ENCODE peak calls at places on chromosomes 2 and 18, in four cellular contexts. One of them, this sample, is unnamed.

GRCh38 chr18:52312321-52312720 is 27.7 kb upstream of the DCC start:
- DNase-seq in K562: no peak
- DNase-seq in WTC11: no peak
- DNase-seq in HepG2: no peak
- DNase-seq in this sample: no peak

GRCh38 chr2:206154197-206154596 is 5.0 kb downstream of the NDUFS1 start:
- DNase-seq in WTC11: no peak
- DNase-seq in HepG2: peak; percentile 58
- DNase-seq in K562: no peak
- DNase-seq in this sample: peak; percentile 35

GRCh38 chr2:10022041-10022421 is 21.3 kb upstream of the KLF11 start:
- DNase-seq in K562: no peak
- DNase-seq in HepG2: no peak
- DNase-seq in WTC11: no peak
- DNase-seq in this sample: no peak

GRCh38 chr18:7116001-7116831 is 1.4 kb downstream of the LAMA1 start:
- DNase-seq in WTC11: peak; percentile 27
- DNase-seq in K562: no peak
- DNase-seq in HepG2: no peak
- DNase-seq in this sample: no peak

GRCh38 chr2:105883911-105884694 is 139.4 kb downstream of the NCK2 start:
- DNase-seq in WTC11: no peak
- DNase-seq in HepG2: no peak
- DNase-seq in K562: no peak
- DNase-seq in this sample: no peak

GRCh38 chr2:8310557-8311455 is 371.1 kb upstream of the ID2 start:
- DNase-seq in HepG2: no peak
- DNase-seq in WTC11: no peak
- DNase-seq in K562: no peak
- DNase-seq in this sample: no peak

GRCh38 chr2:73825408-73825807 is 3.4 kb upstream of the STAMBP start:
- DNase-seq in HepG2: no peak
- DNase-seq in WTC11: no peak
- DNase-seq in K562: no peak
- DNase-seq in this sample: no peak

GRCh38 chr18:77478619-77479018 is 229.0 kb downstream of the GALR1 start:
- DNase-seq in K562: no peak
- DNase-seq in HepG2: peak; percentile 3
- DNase-seq in WTC11: no peak
- DNase-seq in this sample: no peak

GRCh38 chr2:133324150-133324561 is 244.1 kb downstream of the NCKAP5 start:
- DNase-seq in K562: no peak
- DNase-seq in WTC11: no peak
- DNase-seq in HepG2: no peak
- DNase-seq in this sample: no peak

GRCh38 chr2:44433841-44434240 is 72.1 kb downstream of the CAMKMT start:
- DNase-seq in K562: no peak
- DNase-seq in WTC11: no peak
- DNase-seq in HepG2: no peak
- DNase-seq in this sample: no peak
- TF ChIP-seq TCF7 in K562: no peak
- TF ChIP-seq TCF7 in WTC11: no peak
- TF ChIP-seq TCF7 in HepG2: no peak
- TF ChIP-seq TCF7 in this sample: no peak

DNA sequence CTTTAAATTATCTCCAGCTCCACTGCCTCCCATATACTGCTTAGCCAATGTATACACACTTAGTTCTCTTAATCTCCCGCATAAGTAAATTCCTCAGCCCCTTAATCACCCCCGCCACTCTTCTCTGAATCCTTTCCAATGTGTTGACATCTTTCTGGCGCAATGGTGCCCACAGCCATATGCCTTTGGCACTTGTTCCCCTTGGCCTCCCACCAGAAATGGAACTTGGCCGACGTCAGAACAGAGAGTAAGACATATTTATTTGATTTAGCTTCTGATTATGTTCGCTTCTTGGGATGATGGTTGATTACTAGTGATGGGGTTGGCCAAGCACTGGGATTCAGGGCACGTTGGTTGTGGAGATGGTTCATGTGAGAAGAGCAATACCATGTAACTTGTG is 1089.4 kb upstream of the CELF4 start:
- DNase-seq in K562: no peak
- DNase-seq in WTC11: no peak
- DNase-seq in HepG2: no peak
- DNase-seq in this sample: no peak
- TF ChIP-seq TCF7 in K562: no peak
- TF ChIP-seq TCF7 in WTC11: no peak
- TF ChIP-seq TCF7 in HepG2: no peak
- TF ChIP-seq TCF7 in this sample: no peak

GRCh38 chr2:163343316-163343715 is 392.5 kb downstream of the FIGN start:
- DNase-seq in K562: no peak
- DNase-seq in WTC11: no peak
- DNase-seq in HepG2: no peak
- DNase-seq in this sample: no peak

GRCh38 chr2:163338270-163338669 is 397.5 kb downstream of the FIGN start:
- DNase-seq in K562: no peak
- DNase-seq in WTC11: no peak
- DNase-seq in HepG2: no peak
- DNase-seq in this sample: no peak

GRCh38 chr2:163345795-163346573 is 389.8 kb downstream of the FIGN start:
- DNase-seq in WTC11: no peak
- DNase-seq in K562: peak; percentile 15
- DNase-seq in HepG2: peak; percentile 59
- DNase-seq in this sample: peak; percentile 25

GRCh38 chr2:163341426-163341825 is 394.4 kb downstream of the FIGN start:
- DNase-seq in HepG2: no peak
- DNase-seq in K562: no peak
- DNase-seq in WTC11: no peak
- DNase-seq in this sample: no peak
- TF ChIP-seq TCF7 in HepG2: no peak
- TF ChIP-seq TCF7 in K562: no peak
- TF ChIP-seq TCF7 in WTC11: no peak
- TF ChIP-seq TCF7 in this sample: no peak

GRCh38 chr18:25399554-25399953 is 47.6 kb upstream of the ZNF521 start:
- DNase-seq in K562: no peak
- DNase-seq in HepG2: no peak
- DNase-seq in WTC11: no peak
- DNase-seq in this sample: no peak
- TF ChIP-seq TCF7 in K562: no peak
- TF ChIP-seq TCF7 in HepG2: no peak
- TF ChIP-seq TCF7 in WTC11: no peak
- TF ChIP-seq TCF7 in this sample: no peak

GRCh38 chr2:3126171-3126685 is 251.4 kb downstream of the EIPR1 start:
- DNase-seq in K562: no peak
- DNase-seq in HepG2: no peak
- DNase-seq in WTC11: no peak
- DNase-seq in this sample: no peak

GRCh38 chr2:3125761-3126130 is 251.9 kb downstream of the EIPR1 start:
- DNase-seq in HepG2: no peak
- DNase-seq in WTC11: no peak
- DNase-seq in K562: no peak
- DNase-seq in this sample: no peak

GRCh38 chr2:3127710-3128109 is 249.9 kb downstream of the EIPR1 start:
- DNase-seq in WTC11: no peak
- DNase-seq in HepG2: no peak
- DNase-seq in K562: no peak
- DNase-seq in this sample: no peak

GRCh38 chr2:3127279-3127690 is 250.3 kb downstream of the EIPR1 start:
- DNase-seq in HepG2: no peak
- DNase-seq in WTC11: no peak
- DNase-seq in K562: no peak
- DNase-seq in this sample: no peak

DNA sequence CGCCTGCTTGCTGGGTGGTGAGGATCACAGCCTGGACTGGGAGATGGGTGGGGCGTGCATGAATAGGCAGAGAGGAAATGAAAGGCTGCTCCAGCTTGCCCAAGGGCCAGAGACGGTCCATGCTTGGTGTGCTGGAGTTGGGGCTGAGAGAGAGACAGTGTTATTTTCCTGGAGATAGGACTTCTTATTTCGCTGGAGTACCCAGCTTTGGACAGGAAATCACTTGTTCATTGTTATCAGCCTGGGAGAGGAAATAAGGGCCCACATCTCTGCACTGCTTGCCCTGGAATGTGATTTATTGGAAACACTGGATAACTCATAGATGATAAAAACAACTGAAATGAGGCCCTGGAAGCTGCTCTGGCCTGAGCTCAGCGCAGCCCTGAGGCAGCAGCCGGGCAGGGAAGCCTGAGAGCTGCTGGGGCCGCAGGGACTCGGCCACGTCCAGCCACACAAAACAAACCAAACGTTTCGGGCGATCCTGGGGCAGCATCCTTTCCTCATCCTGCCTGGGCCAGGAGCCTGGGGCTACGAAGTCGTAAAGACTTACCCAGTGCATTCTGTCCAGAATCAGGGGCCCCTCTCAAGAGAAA is 250.8 kb downstream of the EIPR1 start:
- DNase-seq in K562: no peak
- DNase-seq in WTC11: no peak
- DNase-seq in HepG2: no peak
- DNase-seq in this sample: no peak
- TF ChIP-seq TCF7 in K562: no peak
- TF ChIP-seq TCF7 in WTC11: no peak
- TF ChIP-seq TCF7 in HepG2: no peak
- TF ChIP-seq TCF7 in this sample: no peak

DNA sequence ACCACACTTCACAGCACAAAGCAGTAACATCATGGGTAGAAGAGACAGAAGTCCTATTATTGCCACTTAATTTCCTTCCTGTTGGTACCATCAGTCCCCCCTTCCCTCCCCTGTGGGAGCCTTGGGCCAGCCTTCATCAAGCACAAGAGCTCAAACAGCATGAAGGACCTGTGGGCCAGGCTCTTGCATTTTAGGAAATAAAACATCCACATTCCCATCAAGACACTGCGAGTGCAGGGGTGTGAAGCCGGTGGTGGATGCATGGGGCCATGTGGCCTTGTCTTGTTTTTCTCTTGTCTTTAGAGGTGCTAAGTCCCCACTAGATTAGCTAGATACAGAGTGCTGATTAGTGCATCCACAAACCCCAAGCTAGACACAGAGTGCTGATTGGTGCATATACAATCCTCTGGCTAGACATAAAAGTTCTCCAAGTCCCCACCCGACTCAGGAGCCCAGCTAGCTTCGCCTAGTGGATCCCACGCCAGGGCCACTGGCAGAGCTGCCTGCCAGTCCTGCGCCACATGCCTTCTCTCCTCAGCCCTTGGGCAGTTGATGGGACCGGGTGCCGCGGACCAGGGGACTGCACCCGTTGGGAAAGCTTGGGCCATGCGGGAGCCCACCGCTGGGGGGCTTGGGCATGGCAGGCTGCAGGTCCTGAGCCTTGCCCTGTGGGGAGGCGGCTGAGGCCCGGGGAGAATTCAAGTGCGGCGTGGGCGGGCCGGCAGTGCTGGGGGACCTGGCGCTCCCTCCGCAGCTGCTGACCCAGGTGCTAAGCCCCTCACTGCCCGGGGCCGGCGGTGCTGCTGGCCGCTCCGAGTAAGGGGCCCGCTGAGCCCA is 14.7 kb upstream of the PXDN start:
- DNase-seq in K562: no peak
- DNase-seq in HepG2: no peak
- DNase-seq in WTC11: no peak
- DNase-seq in this sample: no peak
- TF ChIP-seq TCF7 in K562: no peak
- TF ChIP-seq TCF7 in HepG2: no peak
- TF ChIP-seq TCF7 in WTC11: no peak
- TF ChIP-seq TCF7 in this sample: no peak

DNA sequence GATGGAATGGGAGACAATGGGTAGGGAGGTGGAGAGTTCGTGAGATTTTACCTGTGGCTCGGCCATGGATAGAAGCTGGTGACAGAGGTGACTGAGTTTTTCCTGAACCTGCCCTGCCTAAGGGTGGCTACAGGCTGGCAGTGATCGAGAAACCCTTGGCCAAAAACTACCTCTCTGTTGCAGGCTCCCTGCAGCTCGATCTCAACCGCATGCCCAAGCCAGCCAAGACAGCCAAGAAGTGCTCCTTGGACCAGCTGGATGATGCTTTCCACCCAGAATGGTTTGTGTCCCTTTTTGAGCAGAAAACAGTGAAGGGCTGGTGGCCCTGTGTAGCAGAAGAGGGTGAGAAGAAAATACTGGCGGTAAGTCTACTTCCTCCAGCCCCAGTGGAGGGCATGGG is 225.5 kb downstream of the DYSF start:
- DNase-seq in HepG2: no peak
- DNase-seq in WTC11: no peak
- DNase-seq in K562: no peak
- DNase-seq in this sample: no peak
- TF ChIP-seq TCF7 in HepG2: no peak
- TF ChIP-seq TCF7 in WTC11: no peak
- TF ChIP-seq TCF7 in K562: no peak
- TF ChIP-seq TCF7 in this sample: no peak

GRCh38 chr2:36562973-36563532 is 34.9 kb downstream of the FEZ2 start:
- DNase-seq in WTC11: no peak
- DNase-seq in HepG2: peak; percentile 56
- DNase-seq in K562: no peak
- DNase-seq in this sample: no peak
- TF ChIP-seq TCF7 in WTC11: no peak
- TF ChIP-seq TCF7 in HepG2: no peak
- TF ChIP-seq TCF7 in K562: no peak
- TF ChIP-seq TCF7 in this sample: no peak

DNA sequence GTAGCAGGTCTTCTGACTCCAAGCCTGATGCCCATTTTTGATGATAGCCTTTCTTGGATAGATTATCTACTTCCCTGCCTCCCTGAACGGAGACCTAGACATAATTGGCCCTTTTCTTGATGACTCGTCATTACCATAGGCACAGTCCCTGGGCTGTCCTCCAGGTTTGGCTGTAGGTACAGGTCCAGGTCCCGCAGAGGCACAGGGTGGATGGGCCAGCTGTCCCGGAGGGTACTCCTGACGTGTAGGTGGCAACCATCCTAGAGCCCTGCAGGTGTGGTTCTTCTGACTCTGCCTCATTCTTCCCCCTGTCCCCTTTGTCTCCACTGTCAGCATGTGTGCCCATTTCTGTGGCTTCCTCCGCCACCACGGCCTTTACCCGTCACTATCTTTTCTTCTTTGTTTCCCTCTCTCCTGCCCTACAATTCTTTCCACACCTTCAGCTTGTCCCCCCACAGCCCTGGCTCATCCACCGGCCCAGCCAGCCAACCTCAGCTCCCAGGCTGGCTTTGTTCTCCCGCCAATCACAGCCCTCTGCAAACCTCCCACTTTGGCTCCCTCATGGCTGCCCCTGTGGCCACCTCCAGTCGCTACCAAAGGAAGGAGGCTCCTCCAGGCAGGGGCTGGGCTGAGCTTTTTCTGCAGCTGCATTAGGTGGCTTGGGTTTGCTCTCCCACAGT is 102.8 kb downstream of the SMAD7 start:
- DNase-seq in K562: no peak
- DNase-seq in HepG2: no peak
- DNase-seq in WTC11: no peak
- DNase-seq in this sample: no peak
- TF ChIP-seq TCF7 in K562: no peak
- TF ChIP-seq TCF7 in HepG2: no peak
- TF ChIP-seq TCF7 in WTC11: no peak
- TF ChIP-seq TCF7 in this sample: no peak

This sample was measured in GM12878.